ENCODE peak calls at places on chromosomes 1 and 21, in five cellular contexts. One of them, this sample, is unnamed.

GRCh38 chr1:229607370-229607769 is 18.6 kb downstream of the TAF5L start:
- DNase-seq in natural killer cell: no peak
- DNase-seq in memory B cell: no peak
- DNase-seq in stimulated activated CD4-positive, alpha-beta T cell treated with anti-CD3 and anti-CD28 coated beads, Interleukin-2, amount 100 ng/mL, for 48 hours: no peak
- DNase-seq in DMS153: no peak
- DNase-seq in this sample: no peak

GRCh38 chr1:173269490-173270230 is 62.5 kb upstream of the TNFSF4 start:
- DNase-seq in natural killer cell: no peak
- DNase-seq in memory B cell: no peak
- DNase-seq in stimulated activated CD4-positive, alpha-beta T cell treated with anti-CD3 and anti-CD28 coated beads, Interleukin-2, amount 100 ng/mL, for 48 hours: no peak
- DNase-seq in DMS153: no peak
- DNase-seq in this sample: no peak

GRCh38 chr1:201406831-201407406 is 7.8 kb upstream of the LAD1 start:
- DNase-seq in stimulated activated CD4-positive, alpha-beta T cell treated with anti-CD3 and anti-CD28 coated beads, Interleukin-2, amount 100 ng/mL, for 48 hours: no peak
- DNase-seq in DMS153: no peak
- DNase-seq in memory B cell: no peak
- DNase-seq in natural killer cell: no peak
- DNase-seq in this sample: no peak

GRCh38 chr1:37501661-37502060 is 12.9 kb downstream of the MEAF6 start:
- DNase-seq in stimulated activated CD4-positive, alpha-beta T cell treated with anti-CD3 and anti-CD28 coated beads, Interleukin-2, amount 100 ng/mL, for 48 hours: no peak
- DNase-seq in memory B cell: no peak
- DNase-seq in natural killer cell: no peak
- DNase-seq in DMS153: no peak
- DNase-seq in this sample: no peak

GRCh38 chr1:202212787-202213186 is 19.2 kb downstream of the LGR6 start:
- DNase-seq in memory B cell: no peak
- DNase-seq in natural killer cell: no peak
- DNase-seq in stimulated activated CD4-positive, alpha-beta T cell treated with anti-CD3 and anti-CD28 coated beads, Interleukin-2, amount 100 ng/mL, for 48 hours: no peak
- DNase-seq in DMS153: no peak
- DNase-seq in this sample: no peak

GRCh38 chr1:162385280-162385623 is 3.7 kb downstream of the C1orf226 start:
- DNase-seq in DMS153: no peak
- DNase-seq in memory B cell: no peak
- DNase-seq in natural killer cell: no peak
- DNase-seq in stimulated activated CD4-positive, alpha-beta T cell treated with anti-CD3 and anti-CD28 coated beads, Interleukin-2, amount 100 ng/mL, for 48 hours: no peak
- DNase-seq in this sample: no peak

GRCh38 chr21:32335601-32336575 is 37.2 kb downstream of the MRAP start:
- DNase-seq in DMS153: no peak
- DNase-seq in natural killer cell: no peak
- DNase-seq in stimulated activated CD4-positive, alpha-beta T cell treated with anti-CD3 and anti-CD28 coated beads, Interleukin-2, amount 100 ng/mL, for 48 hours: no peak
- DNase-seq in memory B cell: no peak
- DNase-seq in this sample: no peak

GRCh38 chr1:225816643-225817538 is 7.0 kb downstream of the EPHX1 start:
- DNase-seq in DMS153: no peak
- DNase-seq in natural killer cell: no peak
- DNase-seq in memory B cell: no peak
- DNase-seq in stimulated activated CD4-positive, alpha-beta T cell treated with anti-CD3 and anti-CD28 coated beads, Interleukin-2, amount 100 ng/mL, for 48 hours: no peak
- DNase-seq in this sample: no peak

GRCh38 chr1:99650021-99650420 is 4.1 kb downstream of the PALMD start:
- DNase-seq in DMS153: no peak
- DNase-seq in stimulated activated CD4-positive, alpha-beta T cell treated with anti-CD3 and anti-CD28 coated beads, Interleukin-2, amount 100 ng/mL, for 48 hours: no peak
- DNase-seq in natural killer cell: no peak
- DNase-seq in memory B cell: no peak
- DNase-seq in this sample: no peak

GRCh38 chr1:29488086-29488793 is 251.9 kb downstream of the PTPRU start:
- DNase-seq in DMS153: no peak
- DNase-seq in stimulated activated CD4-positive, alpha-beta T cell treated with anti-CD3 and anti-CD28 coated beads, Interleukin-2, amount 100 ng/mL, for 48 hours: no peak
- DNase-seq in natural killer cell: no peak
- DNase-seq in memory B cell: no peak
- DNase-seq in this sample: no peak

GRCh38 chr1:1020415-1021009 is 592 bp downstream of the AGRN start:
- DNase-seq in DMS153: no peak
- DNase-seq in memory B cell: no peak
- DNase-seq in stimulated activated CD4-positive, alpha-beta T cell treated with anti-CD3 and anti-CD28 coated beads, Interleukin-2, amount 100 ng/mL, for 48 hours: no peak
- DNase-seq in natural killer cell: no peak
- DNase-seq in this sample: no peak

GRCh38 chr1:223492044-223492443 is 98.8 kb downstream of the CCDC185 start:
- DNase-seq in DMS153: no peak
- DNase-seq in stimulated activated CD4-positive, alpha-beta T cell treated with anti-CD3 and anti-CD28 coated beads, Interleukin-2, amount 100 ng/mL, for 48 hours: no peak
- DNase-seq in memory B cell: no peak
- DNase-seq in natural killer cell: no peak
- DNase-seq in this sample: no peak

GRCh38 chr1:172167801-172168596 is 252.5 kb upstream of the C1orf105 start:
- DNase-seq in memory B cell: no peak
- DNase-seq in stimulated activated CD4-positive, alpha-beta T cell treated with anti-CD3 and anti-CD28 coated beads, Interleukin-2, amount 100 ng/mL, for 48 hours: no peak
- DNase-seq in DMS153: no peak
- DNase-seq in natural killer cell: no peak
- DNase-seq in this sample: no peak

GRCh38 chr1:50271337-50271736 is 151.9 kb downstream of the DMRTA2 start:
- DNase-seq in natural killer cell: no peak
- DNase-seq in memory B cell: no peak
- DNase-seq in DMS153: no peak
- DNase-seq in stimulated activated CD4-positive, alpha-beta T cell treated with anti-CD3 and anti-CD28 coated beads, Interleukin-2, amount 100 ng/mL, for 48 hours: no peak
- DNase-seq in this sample: no peak

GRCh38 chr1:3695326-3696217 is 43.3 kb downstream of the TP73 start:
- DNase-seq in memory B cell: peak; percentile 45
- DNase-seq in stimulated activated CD4-positive, alpha-beta T cell treated with anti-CD3 and anti-CD28 coated beads, Interleukin-2, amount 100 ng/mL, for 48 hours: peak; percentile 33
- DNase-seq in DMS153: no peak
- DNase-seq in natural killer cell: no peak
- DNase-seq in this sample: no peak

GRCh38 chr1:91948501-91949355 is 473 bp upstream of the BRDT start:
- DNase-seq in DMS153: no peak
- DNase-seq in stimulated activated CD4-positive, alpha-beta T cell treated with anti-CD3 and anti-CD28 coated beads, Interleukin-2, amount 100 ng/mL, for 48 hours: no peak
- DNase-seq in natural killer cell: peak; percentile 18
- DNase-seq in memory B cell: no peak
- DNase-seq in this sample: peak; percentile 43

GRCh38 chr1:54551891-54552290 is 3.9 kb downstream of the ACOT11 start:
- DNase-seq in natural killer cell: no peak
- DNase-seq in DMS153: no peak
- DNase-seq in stimulated activated CD4-positive, alpha-beta T cell treated with anti-CD3 and anti-CD28 coated beads, Interleukin-2, amount 100 ng/mL, for 48 hours: no peak
- DNase-seq in memory B cell: no peak
- DNase-seq in this sample: no peak

GRCh38 chr1:31412732-31413404 is at the start of gene SERINC2:
- DNase-seq in DMS153: peak; percentile 68
- DNase-seq in stimulated activated CD4-positive, alpha-beta T cell treated with anti-CD3 and anti-CD28 coated beads, Interleukin-2, amount 100 ng/mL, for 48 hours: no peak
- DNase-seq in memory B cell: no peak
- DNase-seq in natural killer cell: no peak
- DNase-seq in this sample: no peak

GRCh38 chr1:119040489-119040888 is 52.3 kb upstream of the TBX15 start:
- DNase-seq in stimulated activated CD4-positive, alpha-beta T cell treated with anti-CD3 and anti-CD28 coated beads, Interleukin-2, amount 100 ng/mL, for 48 hours: no peak
- DNase-seq in DMS153: no peak
- DNase-seq in memory B cell: no peak
- DNase-seq in natural killer cell: no peak
- DNase-seq in this sample: no peak

GRCh38 chr21:36861595-36861883 is 104.9 kb downstream of the HLCS start:
- DNase-seq in natural killer cell: no peak
- DNase-seq in DMS153: no peak
- DNase-seq in stimulated activated CD4-positive, alpha-beta T cell treated with anti-CD3 and anti-CD28 coated beads, Interleukin-2, amount 100 ng/mL, for 48 hours: no peak
- DNase-seq in memory B cell: no peak
- DNase-seq in this sample: no peak

GRCh38 chr1:9066945-9067807 is 2.3 kb downstream of the SLC2A5 start:
- DNase-seq in natural killer cell: no peak
- DNase-seq in stimulated activated CD4-positive, alpha-beta T cell treated with anti-CD3 and anti-CD28 coated beads, Interleukin-2, amount 100 ng/mL, for 48 hours: no peak
- DNase-seq in DMS153: no peak
- DNase-seq in memory B cell: no peak
- DNase-seq in this sample: no peak

GRCh38 chr21:33685613-33686197 is 43.4 kb downstream of the ITSN1 start:
- DNase-seq in natural killer cell: no peak
- DNase-seq in memory B cell: no peak
- DNase-seq in DMS153: no peak
- DNase-seq in stimulated activated CD4-positive, alpha-beta T cell treated with anti-CD3 and anti-CD28 coated beads, Interleukin-2, amount 100 ng/mL, for 48 hours: no peak
- DNase-seq in this sample: no peak

GRCh38 chr1:183328371-183328770 is 89.8 kb downstream of the NMNAT2 start:
- DNase-seq in stimulated activated CD4-positive, alpha-beta T cell treated with anti-CD3 and anti-CD28 coated beads, Interleukin-2, amount 100 ng/mL, for 48 hours: no peak
- DNase-seq in memory B cell: no peak
- DNase-seq in DMS153: no peak
- DNase-seq in natural killer cell: no peak
- DNase-seq in this sample: no peak